ENCODE peak calls at places on chromosomes 4 and X, in eight cellular contexts. B is cardiac fibroblast; I is HT1080; X is GM13976; L is activated CD8-positive, alpha-beta memory T cell treated with anti-CD3 and anti-CD28 coated beads, Interleukin-2, amount 50 U/mL, for 48 hours; E is IMR-90; J is RKO; Z is AG09309. F is an unnamed sample.

GRCh38 chr4:1793496-1793840 is 375 bp downstream of the FGFR3 start:
- DNase-seq in B (peak), I (no peak), X (peak), L (peak), E (no peak), J (peak), Z (no peak), F (peak)

GRCh38 chr4:178812866-178813265 is 1370.6 kb upstream of the AGA start:
- DNase-seq in B (no peak), I (no peak), X (no peak), L (no peak), E (no peak), J (no peak), Z (no peak), F (no peak)

GRCh38 chrX:15714529-15714928 is 23.5 kb upstream of the CA5B start:
- DNase-seq in B (peak), I (peak), X (no peak), L (no peak), E (no peak), J (no peak), Z (no peak), F (no peak)

GRCh38 chr4:173420821-173421220 is 21.9 kb upstream of the SCRG1 start:
- DNase-seq in B (peak), I (no peak), X (no peak), L (no peak), E (no peak), J (no peak), Z (no peak), F (no peak)

GRCh38 chr4:102843938-102844337 is 16.6 kb upstream of the UBE2D3 start:
- DNase-seq in B (no peak), I (no peak), X (no peak), L (no peak), E (no peak), J (no peak), Z (no peak), F (peak)

GRCh38 chr4:156941940-156942548 is 29.6 kb downstream of the PDGFC start:
- DNase-seq in B (peak), I (peak), X (no peak), L (no peak), E (peak), J (no peak), Z (peak), F (no peak)

GRCh38 chr4:151674804-151675290 is 86.0 kb downstream of the GATB start:
- DNase-seq in B (peak), I (no peak), X (no peak), L (no peak), E (no peak), J (no peak), Z (no peak), F (peak)

GRCh38 chr4:7167706-7168105 is 24.6 kb upstream of the SORCS2 start:
- DNase-seq in B (no peak), I (no peak), X (no peak), L (no peak), E (no peak), J (peak), Z (no peak), F (no peak)

GRCh38 chr4:74217365-74217764 is 59.4 kb downstream of the MTHFD2L start:
- DNase-seq in B (peak), I (peak), X (no peak), L (no peak), E (peak), J (peak), Z (no peak), F (no peak)

F was measured in GM23248.